ENCODE peak calls at places on chromosomes 1 and 21, in nine cellular contexts. Z is GM23248, V is GM13977, S is HL-60, P is DMS 273 treated with DMSO at 0.1 percent for 48 hours, B is skeletal muscle cell, X is mucosa of gallbladder, H is NCI-H774, N is nephron progenitor cell. W is an unnamed sample.

GRCh38 chr1:96980448-96980847 is 258.9 kb downstream of the PTBP2 start:
- DNase-seq in Z (no peak), V (no peak), S (no peak), P (no peak), B (no peak), X (no peak), H (no peak), N (no peak), W (no peak)

GRCh38 chr1:246947255-246947654 is 15.5 kb upstream of the AHCTF1 start:
- DNase-seq in Z (peak), V (no peak), S (no peak), P (no peak), B (peak), X (peak), H (no peak), N (no peak), W (no peak)

GRCh38 chr1:79215311-79215710 is 208.8 kb upstream of the ADGRL4 start:
- DNase-seq in Z (no peak), V (no peak), S (no peak), P (no peak), B (no peak), X (no peak), H (no peak), N (no peak), W (no peak)

GRCh38 chr1:65148548-65149390 is 766 bp downstream of the AK4 start:
- DNase-seq in Z (peak), V (peak), S (no peak), P (no peak), B (no peak), X (peak), H (peak), N (peak), W (no peak)

GRCh38 chr1:66852870-66853269 is 51.8 kb upstream of the INSL5 start:
- DNase-seq in Z (no peak), V (peak), S (no peak), P (no peak), B (no peak), X (no peak), H (no peak), N (no peak), W (no peak)

GRCh38 chr1:190001187-190001586 is 476.5 kb downstream of the BRINP3 start:
- DNase-seq in Z (no peak), V (no peak), S (no peak), P (no peak), B (peak), X (no peak), H (no peak), N (no peak), W (no peak)

GRCh38 chr1:243917177-243917862 is 67.3 kb upstream of the AKT3 start:
- DNase-seq in Z (peak), V (peak), S (no peak), P (peak), B (peak), X (peak), H (no peak), N (peak), W (no peak)

GRCh38 chr1:64133036-64133435 is 70.4 kb upstream of the UBE2U start:
- DNase-seq in Z (peak), V (no peak), S (no peak), P (no peak), B (peak), X (no peak), H (no peak), N (no peak), W (no peak)

GRCh38 chr1:164675342-164675904 is 116.4 kb downstream of the PBX1 start:
- DNase-seq in Z (peak), V (no peak), S (no peak), P (no peak), B (no peak), X (no peak), H (no peak), N (no peak), W (no peak)

GRCh38 chr1:244751271-244751895 is 84.1 kb upstream of the COX20 start:
- DNase-seq in Z (no peak), V (no peak), S (no peak), P (peak), B (no peak), X (no peak), H (peak), N (no peak), W (no peak)

GRCh38 chr1:201774224-201774982 is 54.6 kb upstream of the IPO9 start:
- DNase-seq in Z (peak), V (no peak), S (no peak), P (no peak), B (no peak), X (no peak), H (no peak), N (no peak), W (no peak)

GRCh38 chr1:53517109-53517508 is 57.9 kb downstream of the DMRTB1 start:
- DNase-seq in Z (no peak), V (no peak), S (no peak), P (no peak), B (no peak), X (no peak), H (no peak), N (no peak), W (no peak)

GRCh38 chr1:220391426-220391825 is 119.2 kb upstream of the RAB3GAP2 start:
- DNase-seq in Z (no peak), V (no peak), S (no peak), P (no peak), B (no peak), X (no peak), H (no peak), N (no peak), W (no peak)

GRCh38 chr1:186307445-186307844 is 67.6 kb downstream of the TPR start:
- DNase-seq in Z (no peak), V (no peak), S (no peak), P (no peak), B (no peak), X (no peak), H (no peak), N (no peak), W (no peak)

GRCh38 chr1:114319480-114319879 is 165.8 kb upstream of the SYT6 start:
- DNase-seq in Z (peak), V (no peak), S (no peak), P (no peak), B (peak), X (no peak), H (no peak), N (no peak), W (no peak)

GRCh38 chr1:54158071-54158470 is 5.3 kb upstream of the CDCP2 start:
- DNase-seq in Z (peak), V (no peak), S (no peak), P (no peak), B (no peak), X (peak), H (no peak), N (no peak), W (no peak)

GRCh38 chr1:9129391-9130041 is 614 bp upstream of the GPR157 start:
- DNase-seq in Z (peak), V (peak), S (peak), P (no peak), B (no peak), X (peak), H (peak), N (peak), W (peak)

GRCh38 chr1:61056674-61057439 is 25.5 kb upstream of the NFIA start:
- DNase-seq in Z (peak), V (no peak), S (peak), P (no peak), B (peak), X (peak), H (peak), N (peak), W (no peak)

GRCh38 chr21:30831194-30831765 is 1.7 kb upstream of the KRTAP7-1 start:
- DNase-seq in Z (peak), V (peak), S (peak), P (no peak), B (no peak), X (no peak), H (no peak), N (peak), W (no peak)

GRCh38 chr1:23566304-23566703 is 7.0 kb upstream of the ID3 start:
- DNase-seq in Z (no peak), V (no peak), S (no peak), P (no peak), B (no peak), X (no peak), H (no peak), N (no peak), W (no peak)

GRCh38 chr1:245060684-245061374 is 94.0 kb upstream of the KIF26B start:
- DNase-seq in Z (no peak), V (no peak), S (no peak), P (peak), B (no peak), X (no peak), H (no peak), N (no peak), W (no peak)

GRCh38 chr1:212860713-212861581 is 2.9 kb downstream of the FLVCR1 start:
- DNase-seq in Z (peak), V (no peak), S (no peak), P (peak), B (no peak), X (no peak), H (no peak), N (no peak), W (no peak)

GRCh38 chr1:230851291-230851691 is 17.0 kb downstream of the C1orf198 start:
- DNase-seq in Z (peak), V (no peak), S (no peak), P (no peak), B (no peak), X (no peak), H (no peak), N (peak), W (no peak)

GRCh38 chr1:31239653-31240241 is at the start of gene NKAIN1:
- DNase-seq in Z (peak), V (peak), S (no peak), P (no peak), B (no peak), X (no peak), H (peak), N (peak), W (no peak)

GRCh38 chr1:187655163-187655562 is 826.4 kb downstream of the PLA2G4A start:
- DNase-seq in Z (peak), V (no peak), S (no peak), P (no peak), B (no peak), X (no peak), H (no peak), N (no peak), W (no peak)